ENCODE peak calls at places on chromosome 9, in four cellular contexts. O is tibial nerve, S is NCI-H1417, A is posterior cingulate gyrus. V is an unnamed sample.

GRCh38 chr9:37392272-37392671 is 30.2 kb upstream of the GRHPR start:
- DNase-seq in O (no peak), S (no peak), A (no peak), V (no peak)

GRCh38 chr9:79583957-79584654 is 12.3 kb downstream of the TLE4 start:
- DNase-seq in O (no peak), S (no peak), A (no peak), V (peak; percentile 69)

GRCh38 chr9:129483467-129484324 is 137.2 kb downstream of the C9orf50 start:
- DNase-seq in O (peak; percentile 92), S (peak; percentile 71), A (peak; percentile 92), V (peak; percentile 85)

GRCh38 chr9:78559449-78559885 is 262.5 kb downstream of the PSAT1 start:
- DNase-seq in O (no peak), S (no peak), A (no peak), V (no peak)

GRCh38 chr9:91303741-91304140 is 58.0 kb downstream of the AUH start:
- DNase-seq in O (no peak), S (no peak), A (no peak), V (no peak)

GRCh38 chr9:107213561-107214028 is 69.5 kb upstream of the RAD23B start:
- DNase-seq in O (no peak), S (peak; percentile 25), A (no peak), V (no peak)

GRCh38 chr9:1050125-1050895 is at the start of gene DMRT2:
- DNase-seq in O (peak; percentile 89), S (no peak), A (peak; percentile 96), V (peak; percentile 93)

GRCh38 chr9:130604295-130604694 is 24.9 kb downstream of the FUBP3 start:
- DNase-seq in O (no peak), S (no peak), A (no peak), V (no peak)

GRCh38 chr9:114938687-114939575 is 8.5 kb upstream of the TNFSF8 start:
- DNase-seq in O (peak; percentile 70), S (no peak), A (no peak), V (peak; percentile 18)

GRCh38 chr9:94649100-94649855 is 10.0 kb upstream of the FBP1 start:
- DNase-seq in O (peak; percentile 25), S (no peak), A (no peak), V (no peak)

GRCh38 chr9:131273146-131273545 is 3.2 kb downstream of the FAM78A start:
- DNase-seq in O (no peak), S (no peak), A (no peak), V (peak; percentile 41)

GRCh38 chr9:123131258-123131657 is 97.8 kb downstream of the GPR21 start:
- DNase-seq in O (no peak), S (no peak), A (no peak), V (no peak)

GRCh38 chr9:107989544-107989943 is 500.0 kb upstream of the KLF4 start:
- DNase-seq in O (peak; percentile 52), S (no peak), A (no peak), V (peak; percentile 14)

GRCh38 chr9:122498883-122499288 is 11.7 kb upstream of the OR1J2 start:
- DNase-seq in O (no peak), S (peak; percentile 65), A (no peak), V (no peak)

GRCh38 chr9:29802454-29802853 is 2229.2 kb upstream of the C9orf72 start:
- DNase-seq in O (no peak), S (no peak), A (no peak), V (no peak)

V was measured in gastrocnemius medialis.